ENCODE peak calls at places on chromosomes 2 and 18, in ten cellular contexts. R is stimulated activated naive CD4-positive, alpha-beta T cell; Z is small intestine; U is GM10248; O is H7; H is NCI-H1048; J is suprapubic skin; V is neural progenitor cell; N is PC-3; Y is stimulated activated CD4-positive, alpha-beta T cell treated with anti-CD3 and anti-CD28 coated beads, TNF-alpha, amount 100 ng/mL, for 48 hours. P is an unnamed sample.

GRCh38 chr2:232365621-232366321 is 12.8 kb upstream of the ALPP start:
- DNase-seq in O (peak), V (peak), R (no peak), N (peak), Z (peak), H (no peak), U (no peak), J (peak), Y (no peak), P (peak)

GRCh38 chr2:152395132-152396024 is 60.4 kb downstream of the FMNL2 start:
- DNase-seq in V (no peak), O (peak), J (no peak), Z (no peak), Y (no peak), U (no peak), R (no peak), H (no peak), N (no peak), P (no peak)

GRCh38 chr2:177338177-177338721 is 54.3 kb upstream of the AGPS start:
- DNase-seq in U (no peak), H (no peak), J (no peak), Z (no peak), V (no peak), O (no peak), N (peak), R (no peak), Y (no peak), P (peak)

GRCh38 chr18:77123313-77124231 is 9.0 kb downstream of the MBP start:
- DNase-seq in N (no peak), J (no peak), O (peak), H (no peak), V (no peak), Y (no peak), R (no peak), U (no peak), Z (no peak), P (peak)

GRCh38 chr18:13242797-13243196 is 24.2 kb downstream of the LDLRAD4 start:
- DNase-seq in R (no peak), O (peak), J (peak), Z (no peak), H (no peak), V (no peak), U (no peak), N (no peak), Y (no peak), P (no peak)

GRCh38 chr18:41870817-41871216 is 84.2 kb upstream of the PIK3C3 start:
- DNase-seq in O (no peak), H (no peak), R (no peak), U (no peak), V (no peak), Y (no peak), Z (no peak), J (no peak), N (peak), P (no peak)

GRCh38 chr2:215966274-215966673 is 47.1 kb downstream of the MREG start:
- DNase-seq in J (no peak), V (no peak), H (no peak), N (no peak), U (no peak), Z (no peak), O (no peak), R (no peak), Y (no peak), P (no peak)

GRCh38 chr2:193847140-193847539 is 1652.4 kb upstream of the TMEFF2 start:
- DNase-seq in R (no peak), U (no peak), V (no peak), Y (no peak), O (no peak), N (peak), H (no peak), J (no peak), Z (no peak), P (no peak)

GRCh38 chr2:16639431-16639830 is 26.2 kb downstream of the CYRIA start:
- DNase-seq in O (no peak), U (no peak), Z (no peak), H (no peak), N (no peak), J (no peak), Y (no peak), V (peak), R (no peak), P (no peak)

GRCh38 chr2:26072925-26073768 is 39.3 kb downstream of the RAB10 start:
- DNase-seq in Z (peak), R (no peak), N (no peak), U (no peak), V (peak), Y (no peak), J (no peak), O (peak), H (no peak), P (no peak)

GRCh38 chr18:68428026-68428425 is 286.9 kb downstream of the TMX3 start:
- DNase-seq in N (peak), V (no peak), Z (no peak), O (no peak), R (no peak), U (no peak), H (peak), Y (no peak), J (no peak), P (no peak)

GRCh38 chr2:158060862-158061435 is 40.7 kb upstream of the UPP2 start:
- DNase-seq in Y (no peak), H (no peak), J (no peak), R (no peak), O (no peak), V (no peak), Z (peak), N (no peak), U (no peak), P (no peak)

GRCh38 chr18:60826346-60826745 is 453.8 kb upstream of the MC4R start:
- DNase-seq in N (peak), V (peak), Z (no peak), O (peak), J (no peak), R (no peak), H (no peak), U (no peak), Y (no peak), P (no peak)

GRCh38 chr2:234451852-234452625 is 44.8 kb downstream of the ARL4C start:
- DNase-seq in H (no peak), J (no peak), U (no peak), V (no peak), R (no peak), O (no peak), Z (no peak), Y (no peak), N (peak), P (no peak)

GRCh38 chr2:145304501-145304900 is 784.6 kb upstream of the ZEB2 start:
- DNase-seq in O (no peak), Y (no peak), J (no peak), N (no peak), U (no peak), R (no peak), V (peak), H (no peak), Z (no peak), P (no peak)

GRCh38 chr2:197092431-197092830 is 165.9 kb upstream of the PGAP1 start:
- DNase-seq in O (no peak), R (no peak), Z (no peak), Y (no peak), H (no peak), U (no peak), V (no peak), J (no peak), N (no peak), P (no peak)

GRCh38 chr2:187718092-187718491 is 163.9 kb upstream of the TFPI start:
- DNase-seq in H (no peak), U (no peak), R (no peak), Z (no peak), Y (no peak), V (peak), N (no peak), J (no peak), O (no peak), P (no peak)

GRCh38 chr2:187215576-187216240 is 232.3 kb downstream of the CALCRL start:
- DNase-seq in Y (no peak), V (no peak), H (no peak), J (no peak), N (no peak), U (no peak), R (no peak), Z (no peak), O (no peak), P (no peak)

GRCh38 chr2:46499392-46499785 is 20.0 kb downstream of the TMEM247 start:
- DNase-seq in N (no peak), R (no peak), Z (no peak), J (no peak), V (no peak), U (no peak), O (no peak), H (no peak), Y (no peak), P (no peak)

GRCh38 chr2:14778015-14778414 is 145.5 kb downstream of the LRATD1 start:
- DNase-seq in R (no peak), J (no peak), H (no peak), V (no peak), U (no peak), O (no peak), N (peak), Z (no peak), Y (no peak), P (no peak)

GRCh38 chr2:72915076-72915906 is 2.0 kb upstream of the EMX1 start:
- DNase-seq in U (peak), Y (no peak), N (no peak), R (no peak), J (no peak), O (peak), H (no peak), V (peak), Z (no peak), P (no peak)

GRCh38 chr2:200782243-200782642 is 29.5 kb upstream of the BZW1 start:
- DNase-seq in R (no peak), Y (no peak), H (no peak), Z (no peak), O (no peak), N (no peak), V (no peak), J (no peak), U (no peak), P (no peak)